ENCODE peak calls at places on chromosomes 6 and 20, in five cellular contexts. C is IMR-90, Y is A549, G is lower lobe of right lung, Z is upper lobe of right lung. O is an unnamed sample.
A peak's percentile ranks its signal among the peaks of the same experiment; 100 is the strongest.

GRCh38 chr6:108453601-108454157 is 107.0 kb upstream of the FOXO3 start:
- DNase-seq in C (peak; percentile 78), Y (no peak), G (no peak), Z (no peak), O (no peak)

GRCh38 chr6:47159763-47160162 is 117.6 kb upstream of the ADGRF1 start:
- DNase-seq in C (no peak), Y (no peak), G (no peak), Z (no peak), O (no peak)

GRCh38 chr6:131381052-131381451 is 192.0 kb upstream of the ARG1 start:
- DNase-seq in C (no peak), Y (no peak), G (no peak), Z (no peak), O (no peak)

GRCh38 chr20:53529658-53530057 is 64.0 kb downstream of the ZNF217 start:
- DNase-seq in C (no peak), Y (no peak), G (no peak), Z (no peak), O (no peak)

GRCh38 chr20:11124849-11125505 is 451.2 kb upstream of the JAG1 start:
- DNase-seq in C (no peak), Y (no peak), G (no peak), Z (no peak), O (no peak)

GRCh38 chr6:155530219-155530834 is 74.7 kb upstream of the NOX3 start:
- DNase-seq in C (peak; percentile 60), Y (peak; percentile 41), G (no peak), Z (no peak), O (no peak)

GRCh38 chr6:29746050-29746449 is 22.8 kb downstream of the HLA-F start:
- DNase-seq in C (no peak), Y (no peak), G (no peak), Z (no peak), O (no peak)

GRCh38 chr20:39105551-39105950 is 143.4 kb downstream of the DHX35 start:
- DNase-seq in C (no peak), Y (no peak), G (no peak), Z (no peak), O (no peak)

GRCh38 chr6:137496392-137496767 is 2.2 kb upstream of the OLIG3 start:
- DNase-seq in C (no peak), Y (no peak), G (no peak), Z (no peak), O (no peak)

GRCh38 chr6:67630146-67630545 is 1004.9 kb upstream of the ADGRB3 start:
- DNase-seq in C (peak; percentile 74), Y (no peak), G (no peak), Z (no peak), O (no peak)

GRCh38 chr20:32980131-32980941 is 23.9 kb downstream of the SUN5 start:
- DNase-seq in C (no peak), Y (no peak), G (no peak), Z (peak; percentile 45), O (no peak)

GRCh38 chr6:44661221-44661609 is 273.7 kb downstream of the CDC5L start:
- DNase-seq in C (no peak), Y (no peak), G (no peak), Z (no peak), O (no peak)

GRCh38 chr6:154891901-154892300 is 103.2 kb upstream of the TIAM2 start:
- DNase-seq in C (no peak), Y (peak; percentile 18), G (no peak), Z (no peak), O (no peak)

GRCh38 chr6:44225579-44226325 is 2.4 kb downstream of the SLC29A1 start:
- DNase-seq in C (no peak), Y (no peak), G (no peak), Z (no peak), O (no peak)

GRCh38 chr6:24672573-24673182 is 5.8 kb downstream of the ACOT13 start:
- DNase-seq in C (no peak), Y (no peak), G (no peak), Z (no peak), O (no peak)

GRCh38 chr6:24668997-24669361 is 2.1 kb downstream of the ACOT13 start:
- DNase-seq in C (no peak), Y (no peak), G (no peak), Z (no peak), O (no peak)

DNA sequence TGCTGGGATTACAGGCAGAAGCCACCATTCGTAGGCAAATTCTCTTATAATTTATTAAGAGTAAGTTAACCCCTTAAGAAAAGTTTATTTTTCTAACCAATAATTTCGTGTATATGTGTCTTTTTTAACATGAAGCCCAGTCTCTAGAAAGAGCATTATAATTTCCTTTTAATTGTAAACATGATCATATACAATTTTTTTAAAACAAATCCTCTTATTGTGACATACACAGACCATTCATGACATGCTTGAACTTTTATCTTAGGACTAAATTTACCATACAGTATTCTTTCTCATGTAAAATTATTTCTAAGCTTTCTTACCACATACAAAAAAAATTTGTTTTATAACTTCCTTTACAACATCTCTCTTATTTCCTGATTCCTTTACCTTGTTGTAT is 6.7 kb downstream of the ACOT13 start:
- DNase-seq in C (no peak), Y (no peak), G (no peak), Z (no peak), O (no peak)
- H3K9me3 ChIP-seq in C (peaks cover 9% of the 10 kb centered on the region), Y (peaks cover 12% of the 10 kb centered on the region), G (no peaks in the 10 kb centered on the region), Z (no peaks in the 10 kb centered on the region), O (no peaks in the 10 kb centered on the region)

GRCh38 chr6:135478626-135479025 is 18.9 kb downstream of the AHI1 start:
- DNase-seq in C (no peak), Y (no peak), G (no peak), Z (no peak), O (no peak)

DNA sequence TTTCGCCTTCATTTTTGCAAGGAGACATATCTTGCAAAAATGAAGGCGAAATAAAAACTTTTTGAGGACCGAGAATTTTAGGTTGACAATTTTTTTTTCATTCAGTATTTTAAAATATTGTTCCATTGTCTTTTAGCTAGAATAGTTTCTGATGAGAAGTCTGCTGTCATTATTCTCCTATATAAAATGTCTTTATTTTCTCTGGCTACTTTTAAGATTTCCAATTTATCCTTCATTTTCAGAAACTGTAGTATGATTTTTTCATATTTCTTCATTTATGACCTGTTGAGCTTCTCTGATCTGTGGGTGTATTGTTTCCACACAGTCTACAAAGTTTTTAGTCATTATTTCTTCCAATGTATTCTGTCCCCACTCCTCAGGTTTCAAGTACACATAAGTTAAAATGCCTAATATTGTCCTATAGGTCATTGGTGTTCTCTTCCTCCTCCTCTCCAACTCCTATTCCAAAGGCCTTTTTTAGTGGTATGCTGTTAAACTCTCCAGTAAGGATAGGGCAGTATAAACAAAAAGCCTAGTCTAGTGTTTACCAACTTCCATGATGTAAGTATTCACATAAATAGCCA is 15.7 kb downstream of the AHI1 start:
- DNase-seq in C (peak; percentile 19), Y (no peak), G (no peak), Z (no peak), O (no peak)
- H3K9me3 ChIP-seq in C (peaks cover 39% of the 10 kb centered on the region), Y (peaks cover 59% of the 10 kb centered on the region), G (peaks cover 31% of the 10 kb centered on the region), Z (peaks cover 28% of the 10 kb centered on the region), O (peaks cover 6% of the 10 kb centered on the region)

GRCh38 chr6:27977387-27977786 is 20.3 kb downstream of the OR2B6 start:
- DNase-seq in C (no peak), Y (no peak), G (no peak), Z (no peak), O (no peak)
- H3K9me3 ChIP-seq in C (no peaks in the 10 kb centered on the region), Y (no peaks in the 10 kb centered on the region), G (no peaks in the 10 kb centered on the region), Z (no peaks in the 10 kb centered on the region), O (no peaks in the 10 kb centered on the region)

DNA sequence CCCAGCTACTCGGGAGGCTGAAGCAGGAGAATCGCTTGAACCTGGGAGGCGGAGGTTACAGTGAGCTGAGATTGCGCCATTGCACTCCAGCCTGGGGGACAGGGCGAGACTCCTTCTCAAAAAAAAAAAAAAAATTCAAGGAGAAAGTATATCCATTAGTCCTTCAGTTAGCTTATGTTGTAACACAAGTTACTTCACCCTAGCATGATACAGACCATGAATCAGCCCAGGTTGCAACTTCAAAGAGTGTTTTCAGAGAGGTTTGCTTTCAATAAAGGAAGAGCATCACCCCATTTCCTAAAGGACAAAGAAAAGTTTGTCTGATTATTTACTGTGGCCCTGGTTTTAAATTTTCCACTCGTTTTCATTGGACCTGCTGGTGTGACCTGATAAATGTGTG is 73.0 kb downstream of the SERAC1 start:
- DNase-seq in C (no peak), Y (no peak), G (no peak), Z (no peak), O (no peak)
- H3K9me3 ChIP-seq in C (no peaks in the 10 kb centered on the region), Y (no peaks in the 10 kb centered on the region), G (no peaks in the 10 kb centered on the region), Z (no peaks in the 10 kb centered on the region), O (no peaks in the 10 kb centered on the region)

GRCh38 chr6:364609-365540 is 26.7 kb upstream of the IRF4 start:
- DNase-seq in C (no peak), Y (no peak), G (no peak), Z (no peak), O (no peak)

GRCh38 chr6:362231-362923 is 29.2 kb upstream of the IRF4 start:
- DNase-seq in C (no peak), Y (no peak), G (no peak), Z (no peak), O (no peak)

GRCh38 chr6:363291-363690 is 28.3 kb upstream of the IRF4 start:
- DNase-seq in C (no peak), Y (no peak), G (no peak), Z (no peak), O (no peak)

GRCh38 chr6:362924-363249 is 28.7 kb upstream of the IRF4 start:
- DNase-seq in C (no peak), Y (no peak), G (no peak), Z (no peak), O (no peak)

DNA sequence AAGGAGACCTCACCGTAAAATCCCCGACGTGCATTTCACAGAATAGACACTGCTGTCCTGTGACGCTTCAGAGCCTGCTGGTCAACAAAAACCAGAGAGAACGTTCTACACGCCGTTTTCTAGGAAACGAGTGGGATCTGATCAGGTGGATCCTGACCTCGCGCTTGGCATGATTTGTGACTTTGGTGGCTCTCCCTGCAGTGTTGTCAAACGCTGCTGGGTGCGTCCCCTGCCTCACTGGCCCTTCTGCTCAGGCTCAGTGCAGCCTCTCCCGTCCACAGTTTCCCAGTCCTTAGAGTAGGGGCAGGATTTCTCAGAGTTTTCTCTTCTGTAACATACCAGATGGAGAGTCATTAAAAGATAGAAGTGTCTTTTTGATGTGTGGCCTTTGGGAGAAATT is 27.6 kb upstream of the IRF4 start:
- DNase-seq in C (no peak), Y (peak; percentile 5), G (no peak), Z (no peak), O (no peak)
- H3K9me3 ChIP-seq in C (peaks cover 22% of the 10 kb centered on the region), Y (peaks cover 2% of the 10 kb centered on the region), G (peaks cover 10% of the 10 kb centered on the region), Z (no peaks in the 10 kb centered on the region), O (no peaks in the 10 kb centered on the region)

DNA sequence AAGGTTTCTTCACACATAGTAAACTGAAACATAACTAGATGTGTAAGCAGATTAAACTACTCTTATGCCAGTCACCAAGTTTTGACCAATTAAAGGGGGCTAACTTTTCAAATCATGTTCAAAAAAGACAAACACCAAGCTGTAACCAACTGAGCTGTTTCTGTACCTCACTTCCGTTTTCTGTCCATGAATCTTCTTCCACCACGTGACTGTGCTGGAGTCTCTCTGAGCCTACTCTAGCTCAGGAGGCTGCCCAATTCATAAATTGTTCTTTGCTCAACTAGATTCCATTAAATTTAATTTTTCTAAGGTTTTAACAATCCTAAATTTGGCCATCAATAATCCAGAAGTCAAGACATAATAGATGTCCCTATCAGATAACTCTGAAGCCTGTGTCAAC is 229.4 kb downstream of the FNDC1 start:
- DNase-seq in C (no peak), Y (no peak), G (no peak), Z (no peak), O (no peak)
- H3K9me3 ChIP-seq in C (peaks cover 7% of the 10 kb centered on the region), Y (no peaks in the 10 kb centered on the region), G (no peaks in the 10 kb centered on the region), Z (no peaks in the 10 kb centered on the region), O (no peaks in the 10 kb centered on the region)